ENCODE peak calls at places on chromosomes 11 and 22, in five cellular contexts. X is AG08396; T is activated CD8-positive, alpha-beta memory T cell treated with anti-CD3 and anti-CD28 coated beads for 4 hours; H is NCI-H1417; I is cardiac muscle cell. Y is an unnamed sample.
A peak's percentile ranks its signal among the peaks of the same experiment; 100 is the strongest.

GRCh38 chr11:128897841-128898240 is 6.7 kb downstream of the KCNJ5 start:
- DNase-seq in H (no peak), X (no peak), T (no peak), I (no peak), Y (no peak)

GRCh38 chr11:64314805-64315561 is 2.4 kb downstream of the TRMT112 start:
- DNase-seq in I (no peak), H (no peak), T (no peak), X (no peak), Y (no peak)

GRCh38 chr11:88175004-88175706 is at the start of gene RAB38:
- DNase-seq in T (no peak), X (peak; percentile 24), I (peak; percentile 65), H (peak; percentile 79), Y (peak; percentile 33)

GRCh38 chr11:117535870-117536411 is 208.3 kb downstream of the CEP164 start:
- DNase-seq in X (no peak), T (no peak), H (peak; percentile 85), I (no peak), Y (no peak)

GRCh38 chr11:78417888-78418583 is 416 bp upstream of the GAB2 start:
- DNase-seq in I (peak; percentile 91), X (peak; percentile 92), T (peak; percentile 42), H (peak; percentile 98), Y (peak; percentile 94)

GRCh38 chr11:412641-413119 is 2.1 kb downstream of the SIGIRR start:
- DNase-seq in I (no peak), X (no peak), H (no peak), T (no peak), Y (no peak)

GRCh38 chr11:1844221-1845094 is 5.7 kb downstream of the TNNI2 start:
- DNase-seq in I (no peak), X (no peak), T (peak; percentile 16), H (no peak), Y (no peak)

GRCh38 chr11:94876645-94877445 is 96.5 kb downstream of the CWC15 start:
- DNase-seq in T (peak; percentile 23), X (peak; percentile 92), I (peak; percentile 42), H (peak; percentile 59), Y (peak; percentile 17)

GRCh38 chr11:15968461-15969130 is 387.8 kb downstream of the SOX6 start:
- DNase-seq in I (no peak), T (no peak), H (no peak), X (no peak), Y (no peak)

GRCh38 chr22:20867179-20868099 is 8.6 kb downstream of the SNAP29 start:
- DNase-seq in T (no peak), H (no peak), I (peak; percentile 31), X (peak; percentile 57), Y (no peak)

Y was measured in D341Med.